ENCODE peak calls at places on chromosomes 16 and 17, in six cellular contexts. C is NCI-H2081; Z is lower leg skin; P is WERI-Rb-1; A is activated naive CD4-positive, alpha-beta T cell treated with Interleukin-2 at 50 U/mL for 16 hours; Y is AG04449. V is an unnamed sample.

GRCh38 chr17:35286120-35286781 is 43.4 kb downstream of the SLFN5 start:
- DNase-seq in Z (no peak), P (no peak), Y (no peak), A (no peak), C (no peak), V (no peak)

GRCh38 chr16:30838876-30839471 is 52.0 kb upstream of the ZNF629 start:
- DNase-seq in Z (no peak), A (no peak), Y (no peak), P (no peak), C (no peak), V (no peak)

GRCh38 chr16:56848056-56848936 is 16.7 kb upstream of the SLC12A3 start:
- DNase-seq in C (no peak), Z (peak), A (no peak), Y (no peak), P (no peak), V (peak)

GRCh38 chr17:39704821-39705551 is 5.1 kb downstream of the ERBB2 start:
- DNase-seq in P (no peak), C (no peak), A (no peak), Z (no peak), Y (no peak), V (peak)

GRCh38 chr17:350706-351435 is 1.7 kb downstream of the RPH3AL start:
- DNase-seq in P (no peak), A (no peak), Y (no peak), C (no peak), Z (peak), V (no peak)

GRCh38 chr17:39105705-39106104 is 45.7 kb downstream of the PLXDC1 start:
- DNase-seq in Z (no peak), A (no peak), C (no peak), Y (no peak), P (no peak), V (no peak)

GRCh38 chr16:15911198-15911597 is 22.8 kb upstream of the CEP20 start:
- DNase-seq in C (no peak), P (no peak), Y (no peak), Z (no peak), A (no peak), V (no peak)

GRCh38 chr17:63419949-63420867 is 25.9 kb downstream of the CYB561 start:
- DNase-seq in A (peak), Z (no peak), C (no peak), Y (no peak), P (no peak), V (no peak)

GRCh38 chr16:68997564-68997963 is 107.9 kb upstream of the HAS3 start:
- DNase-seq in Y (no peak), C (no peak), Z (no peak), P (no peak), A (no peak), V (no peak)

GRCh38 chr17:17993366-17993765 is 20.7 kb downstream of the DRC3 start:
- DNase-seq in C (no peak), Y (no peak), A (no peak), P (no peak), Z (no peak), V (no peak)

GRCh38 chr17:19769946-19770652 is 22.0 kb upstream of the ALDH3A1 start:
- DNase-seq in A (no peak), P (no peak), Z (no peak), Y (peak), C (no peak), V (no peak)

GRCh38 chr17:55390364-55390977 is 31.2 kb downstream of the MMD start:
- DNase-seq in Z (no peak), Y (no peak), C (no peak), A (no peak), P (no peak), V (no peak)

GRCh38 chr16:58464047-58464915 is 35.7 kb upstream of the NDRG4 start:
- DNase-seq in Y (no peak), C (peak), Z (no peak), A (no peak), P (peak), V (peak)

GRCh38 chr16:29030086-29030840 is 45.4 kb downstream of the LAT start:
- DNase-seq in C (no peak), Z (peak), P (peak), A (no peak), Y (no peak), V (no peak)

GRCh38 chr16:85309656-85310587 is 197.7 kb upstream of the CIBAR2 start:
- DNase-seq in Z (no peak), A (no peak), C (no peak), Y (no peak), P (peak), V (no peak)

GRCh38 chr17:26809033-26809432 is 484.9 kb upstream of the WSB1 start:
- DNase-seq in C (no peak), A (no peak), Y (peak), P (no peak), Z (no peak), V (no peak)

GRCh38 chr17:67546578-67547527 is 169.8 kb downstream of the PITPNC1 start:
- DNase-seq in P (no peak), Z (no peak), Y (no peak), C (no peak), A (no peak), V (peak)

GRCh38 chr16:10637337-10638037 is 57.1 kb upstream of the EMP2 start:
- DNase-seq in Y (no peak), C (no peak), A (no peak), Z (no peak), P (no peak), V (no peak)

GRCh38 chr17:7842950-7843535 is 9.0 kb downstream of the KDM6B start:
- DNase-seq in P (no peak), Z (peak), A (no peak), C (no peak), Y (no peak), V (peak)

GRCh38 chr17:19457046-19457445 is 46.0 kb downstream of the RNF112 start:
- DNase-seq in A (no peak), Z (no peak), C (no peak), P (no peak), Y (no peak), V (no peak)

GRCh38 chr17:75610103-75610984 is 22.7 kb downstream of the MYO15B start:
- DNase-seq in Z (no peak), C (no peak), P (no peak), Y (no peak), A (no peak), V (no peak)

GRCh38 chr17:45837603-45838002 is 7.1 kb upstream of the SPPL2C start:
- DNase-seq in Y (no peak), A (no peak), C (no peak), Z (no peak), P (no peak), V (no peak)

GRCh38 chr16:759110-759910 is 1.2 kb upstream of the MSLN start:
- DNase-seq in P (no peak), C (no peak), A (no peak), Z (no peak), Y (no peak), V (no peak)

GRCh38 chr17:10435096-10435495 is 13.3 kb upstream of the MYH8 start:
- DNase-seq in Z (no peak), Y (no peak), P (peak), C (no peak), A (no peak), V (no peak)

GRCh38 chr17:75814021-75814395 is 29.4 kb downstream of the UNK start:
- DNase-seq in P (no peak), Z (no peak), Y (no peak), C (no peak), A (no peak), V (no peak)

GRCh38 chr17:73319766-73320165 is 8.0 kb upstream of the CDC42EP4 start:
- DNase-seq in Y (no peak), C (no peak), A (no peak), P (no peak), Z (no peak), V (no peak)

GRCh38 chr16:78277374-78277773 is 177.9 kb downstream of the WWOX start:
- DNase-seq in P (peak), Y (no peak), C (no peak), Z (no peak), A (no peak), V (peak)

GRCh38 chr16:87815567-87815966 is 49.8 kb upstream of the KLHDC4 start:
- DNase-seq in C (no peak), P (peak), A (no peak), Y (no peak), Z (no peak), V (no peak)

GRCh38 chr16:67169642-67170167 is 633 bp upstream of the NOL3 start:
- DNase-seq in C (no peak), Z (no peak), Y (no peak), A (peak), P (peak), V (peak)

GRCh38 chr16:908526-909155 is 62.1 kb downstream of the LMF1 start:
- DNase-seq in P (no peak), A (no peak), Z (no peak), Y (no peak), C (no peak), V (no peak)

GRCh38 chr17:36212958-36213357 is 2.1 kb downstream of the CCL4L2 start:
- DNase-seq in Z (no peak), P (no peak), A (no peak), C (no peak), Y (no peak), V (no peak)

GRCh38 chr17:8844229-8845218 is 22.9 kb downstream of the PIK3R6 start:
- DNase-seq in A (no peak), Z (no peak), P (no peak), C (no peak), Y (no peak), V (no peak)

GRCh38 chr17:43927101-43927935 is 15.0 kb downstream of the PPY start:
- DNase-seq in P (peak), C (no peak), A (peak), Y (no peak), Z (no peak), V (no peak)

GRCh38 chr16:28172331-28172730 is 39.4 kb downstream of the XPO6 start:
- DNase-seq in Z (no peak), Y (no peak), A (no peak), P (no peak), C (no peak), V (no peak)

GRCh38 chr16:52398021-52398420 is 148.9 kb downstream of the TOX3 start:
- DNase-seq in A (no peak), Y (no peak), Z (no peak), C (no peak), P (no peak), V (no peak)

GRCh38 chr16:53754938-53755910 is 51.3 kb downstream of the FTO start:
- DNase-seq in Y (no peak), A (no peak), Z (no peak), C (peak), P (no peak), V (no peak)

GRCh38 chr17:79798296-79799173 is 1.7 kb upstream of the CBX8 start:
- DNase-seq in A (no peak), Z (no peak), C (no peak), P (peak), Y (no peak), V (peak)

GRCh38 chr16:85955566-85955965 is 56.6 kb downstream of the IRF8 start:
- DNase-seq in Z (no peak), Y (no peak), A (peak), P (no peak), C (no peak), V (no peak)

GRCh38 chr17:7060165-7060890 is 16.4 kb upstream of the SLC16A11 start:
- DNase-seq in C (no peak), Z (no peak), P (no peak), A (peak), Y (no peak), V (no peak)

GRCh38 chr17:38556234-38556633 is 49.5 kb downstream of the SRCIN1 start:
- DNase-seq in P (no peak), Y (no peak), A (no peak), Z (no peak), C (no peak), V (no peak)